ENCODE peak calls at places on chromosome 1, in four cellular contexts. R, J, I and Q are unnamed samples.

GRCh38 chr1:95229042-95229441 is 5.0 kb upstream of the RWDD3 start:
- DNase-seq in J (no peak), I (no peak), R (no peak), Q (no peak)

GRCh38 chr1:111743679-111744101 is 4.5 kb upstream of the INKA2 start:
- DNase-seq in J (peak; percentile 46), R (no peak), I (no peak), Q (no peak)

GRCh38 chr1:248000169-248000568 is 13.3 kb upstream of the OR2L5 start:
- DNase-seq in J (no peak), I (no peak), R (no peak), Q (no peak)

GRCh38 chr1:167899253-167899681 is 14.7 kb downstream of the ADCY10 start:
- DNase-seq in J (no peak), I (no peak), R (no peak), Q (no peak)

GRCh38 chr1:11690132-11690668 is 1.3 kb upstream of the DRAXIN start:
- DNase-seq in I (no peak), R (no peak), J (peak; percentile 60), Q (no peak)

GRCh38 chr1:24003331-24003972 is 23.3 kb upstream of the SRSF10 start:
- DNase-seq in R (peak; percentile 86), J (no peak), I (no peak), Q (no peak)

GRCh38 chr1:173042806-173043205 is 7.9 kb downstream of the TNFSF18 start:
- DNase-seq in J (no peak), R (no peak), I (peak; percentile 69), Q (no peak)

GRCh38 chr1:166164995-166165660 is 1.7 kb downstream of the FAM78B start:
- DNase-seq in J (peak; percentile 59), R (peak; percentile 8), I (no peak), Q (no peak)

GRCh38 chr1:33081554-33082305 is 777 bp downstream of the AZIN2 start:
- DNase-seq in I (no peak), J (peak; percentile 24), R (no peak), Q (no peak)

GRCh38 chr1:18561967-18562366 is 68.7 kb upstream of the PAX7 start:
- DNase-seq in R (no peak), J (no peak), I (no peak), Q (no peak)

GRCh38 chr1:65235867-65236805 is 73.2 kb upstream of the DNAJC6 start:
- DNase-seq in R (peak; percentile 46), J (peak; percentile 81), I (peak; percentile 41), Q (peak; percentile 66)

GRCh38 chr1:201011616-201012015 is 11.9 kb downstream of the KIF21B start:
- DNase-seq in I (no peak), J (no peak), R (no peak), Q (no peak)

GRCh38 chr1:115067460-115067859 is 21.8 kb downstream of the TSPAN2 start:
- DNase-seq in J (no peak), R (no peak), I (no peak), Q (no peak)
- TF ChIP-seq JUND in J (no peak), R (no peak), I (no peak), Q (no peak)

DNA sequence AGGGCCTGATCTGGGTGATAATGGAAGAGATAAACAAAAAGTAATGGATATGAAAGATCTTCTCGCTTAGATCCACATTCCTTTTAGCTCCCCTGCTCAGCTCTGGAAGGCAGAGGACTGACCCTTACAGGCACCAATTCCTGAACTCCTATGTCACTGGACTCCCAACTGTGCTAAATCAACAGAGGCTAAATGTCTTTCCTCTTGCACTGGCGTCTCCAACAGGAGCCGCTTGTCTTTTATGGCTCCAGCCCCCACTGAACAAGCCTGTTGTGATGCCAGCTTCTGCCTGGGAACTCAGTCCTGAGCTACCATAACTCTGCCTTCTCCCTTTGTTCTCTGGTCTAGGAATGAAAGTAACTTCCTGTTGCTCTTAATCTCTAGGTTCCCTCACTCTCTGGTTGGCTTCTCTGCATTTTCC is 142.1 kb upstream of the COL11A1 start:
- DNase-seq in R (no peak), I (peak; percentile 7), J (no peak), Q (peak; percentile 22)
- TF ChIP-seq JUND in R (no peak), I (no peak), J (no peak), Q (no peak)

DNA sequence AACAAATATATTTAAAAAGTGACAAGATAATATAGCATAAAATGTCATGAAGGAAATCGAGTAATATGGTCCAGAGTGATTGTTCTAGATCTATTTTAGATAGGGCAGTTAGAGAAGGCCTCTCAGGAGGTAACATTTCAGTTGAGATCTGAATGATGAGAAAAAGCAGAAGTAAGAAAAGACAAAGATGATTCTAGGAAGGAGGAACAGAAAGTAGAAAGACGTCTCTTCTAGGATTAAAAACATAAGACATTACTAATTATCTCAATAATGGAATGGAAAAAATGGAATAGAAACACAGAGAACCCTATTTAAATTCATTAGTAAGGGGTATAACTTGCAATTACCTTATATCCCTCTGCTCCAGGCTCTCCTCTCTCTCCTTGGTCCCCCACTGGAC is 130.0 kb upstream of the ZNHIT6 start:
- DNase-seq in R (no peak), J (no peak), I (no peak), Q (no peak)
- TF ChIP-seq JUND in R (no peak), J (no peak), I (no peak), Q (no peak)

DNA sequence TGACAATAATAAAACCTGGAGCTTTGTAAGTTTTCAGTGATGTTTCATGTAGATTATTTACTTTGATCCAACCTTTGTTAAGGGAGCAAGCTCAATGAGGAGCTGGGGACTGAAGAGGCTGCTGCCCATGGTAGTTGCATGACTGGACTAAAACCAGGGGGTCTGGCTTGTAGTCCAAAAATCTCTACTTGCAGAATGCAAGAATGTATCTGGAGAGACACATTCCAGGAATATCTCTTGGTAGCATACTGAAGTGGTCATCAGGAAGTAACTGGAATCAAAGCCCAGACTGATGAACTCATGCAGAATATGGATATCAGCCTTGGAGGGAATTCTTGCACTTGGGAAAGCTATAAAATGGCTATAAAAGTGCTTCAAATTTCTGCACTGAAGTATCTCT is 5.8 kb upstream of the KIAA0040 start:
- DNase-seq in I (no peak), R (no peak), J (no peak), Q (no peak)
- TF ChIP-seq JUND in I (no peak), R (no peak), J (no peak), Q (no peak)

DNA sequence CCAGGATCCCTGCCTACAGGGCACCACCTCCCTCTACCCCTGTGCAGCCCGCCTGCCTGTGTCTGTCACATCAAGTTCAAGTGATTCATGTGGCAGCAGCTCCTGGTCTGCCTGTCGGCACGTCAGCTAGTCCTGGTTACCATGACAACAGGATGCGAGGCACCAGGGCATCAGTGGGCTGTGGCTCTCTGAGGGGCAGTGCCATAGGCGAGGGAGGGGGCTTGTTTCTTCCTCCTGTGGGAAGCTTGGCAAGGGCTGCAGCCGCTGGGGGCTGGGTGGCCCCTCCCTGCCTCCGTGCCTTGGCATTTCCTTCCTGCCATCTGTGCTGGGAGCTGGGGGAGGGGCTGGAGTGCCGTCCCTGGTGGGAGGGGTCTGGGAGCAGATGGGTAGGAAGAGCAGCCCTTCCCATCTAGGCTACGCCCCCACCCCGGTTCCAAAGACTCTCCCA is 43.1 kb downstream of the FOXO6 start:
- DNase-seq in I (no peak), R (no peak), J (no peak), Q (no peak)
- TF ChIP-seq JUND in I (no peak), R (no peak), J (no peak), Q (no peak)

GRCh38 chr1:25033030-25033827 is 103.2 kb upstream of the RUNX3 start:
- DNase-seq in I (no peak), R (no peak), J (no peak), Q (no peak)

GRCh38 chr1:25033828-25034451 is 103.9 kb upstream of the RUNX3 start:
- DNase-seq in J (no peak), R (no peak), I (no peak), Q (no peak)

GRCh38 chr1:25030674-25031589 is 100.9 kb upstream of the RUNX3 start:
- DNase-seq in R (no peak), J (no peak), I (no peak), Q (no peak)

GRCh38 chr1:25031601-25031965 is 101.5 kb upstream of the RUNX3 start:
- DNase-seq in R (no peak), J (no peak), I (no peak), Q (no peak)

GRCh38 chr1:25031966-25032667 is 102.0 kb upstream of the RUNX3 start:
- DNase-seq in J (no peak), I (no peak), R (no peak), Q (no peak)
- TF ChIP-seq JUND in J (no peak), I (no peak), R (no peak), Q (no peak)